ENCODE peak calls at places on chromosomes 6 and 20, in four cellular contexts. L is neuronal stem cell, N is H1, U is IMR-90. Y is an unnamed sample.

GRCh38 chr6:76416821-76417605 is 344.6 kb upstream of the IMPG1 start:
- DNase-seq in L (no peak), N (no peak), U (no peak), Y (no peak)

GRCh38 chr6:128822271-128822670 is 60.7 kb upstream of the LAMA2 start:
- DNase-seq in L (no peak), N (no peak), U (peak), Y (no peak)

GRCh38 chr20:6959900-6960312 is 192.4 kb downstream of the BMP2 start:
- DNase-seq in L (no peak), N (no peak), U (no peak), Y (no peak)

GRCh38 chr6:166810864-166811263 is 145.5 kb downstream of the RNASET2 start:
- DNase-seq in L (no peak), N (no peak), U (no peak), Y (no peak)

GRCh38 chr6:40722553-40723258 is 135.5 kb upstream of the LRFN2 start:
- DNase-seq in L (no peak), N (no peak), U (peak), Y (no peak)

GRCh38 chr20:40781340-40781916 is 92.4 kb upstream of the MAFB start:
- DNase-seq in L (no peak), N (no peak), U (no peak), Y (no peak)

GRCh38 chr6:18245642-18246041 is 18.7 kb downstream of the DEK start:
- DNase-seq in L (no peak), N (no peak), U (no peak), Y (no peak)

GRCh38 chr6:114634016-114634415 is 291.2 kb upstream of the HS3ST5 start:
- DNase-seq in L (no peak), N (no peak), U (no peak), Y (no peak)

GRCh38 chr6:34154668-34155447 is 9.0 kb upstream of the GRM4 start:
- DNase-seq in L (peak), N (peak), U (peak), Y (peak)

GRCh38 chr6:6972456-6972855 is 135.3 kb upstream of the RREB1 start:
- DNase-seq in L (no peak), N (no peak), U (peak), Y (peak)

GRCh38 chr6:52381249-52381648 is 19.3 kb downstream of the PAQR8 start:
- DNase-seq in L (no peak), N (no peak), U (no peak), Y (no peak)

GRCh38 chr6:115765966-115766365 is 294.7 kb downstream of the FRK start:
- DNase-seq in L (no peak), N (no peak), U (no peak), Y (no peak)

GRCh38 chr6:34602318-34603111 is 46.4 kb upstream of the SPDEF start:
- DNase-seq in L (no peak), N (no peak), U (peak), Y (no peak)

GRCh38 chr6:34237316-34237721 is 646 bp downstream of the HMGA1 start:
- DNase-seq in L (no peak), N (no peak), U (no peak), Y (peak)

GRCh38 chr6:80939480-80939879 is 813.0 kb downstream of the TENT5A start:
- DNase-seq in L (no peak), N (no peak), U (no peak), Y (no peak)

GRCh38 chr6:124867126-124867525 is 95.1 kb upstream of the RNF217 start:
- DNase-seq in L (no peak), N (no peak), U (no peak), Y (no peak)

GRCh38 chr6:49909508-49910047 is 43.2 kb upstream of the CRISP1 start:
- DNase-seq in L (no peak), N (no peak), U (no peak), Y (no peak)

GRCh38 chr20:47544852-47545251 is 43.2 kb downstream of the NCOA3 start:
- DNase-seq in L (no peak), N (no peak), U (peak), Y (peak)

GRCh38 chr6:127422791-127423190 is 36.4 kb downstream of the KIAA0408 start:
- DNase-seq in L (no peak), N (no peak), U (no peak), Y (no peak)

GRCh38 chr6:57247603-57248002 is 25.5 kb upstream of the RAB23 start:
- DNase-seq in L (no peak), N (no peak), U (peak), Y (no peak)

GRCh38 chr20:38165966-38166706 is 1.1 kb upstream of the TGM2 start:
- DNase-seq in L (no peak), N (no peak), U (peak), Y (peak)

GRCh38 chr6:112640895-112641294 is 293.8 kb downstream of the RFPL4B start:
- DNase-seq in L (no peak), N (no peak), U (peak), Y (peak)

GRCh38 chr6:13226071-13226470 is 102.3 kb downstream of the TBC1D7 start:
- DNase-seq in L (no peak), N (no peak), U (no peak), Y (no peak)

GRCh38 chr6:1831030-1831429 is 221.3 kb downstream of the FOXC1 start:
- DNase-seq in L (no peak), N (no peak), U (no peak), Y (no peak)

GRCh38 chr6:4913705-4914411 is 90.0 kb downstream of the RPP40 start:
- DNase-seq in L (no peak), N (no peak), U (no peak), Y (no peak)
- H3K27ac ChIP-seq in L (no peak), N (peak), U (peak), Y (no peak)

GRCh38 chr20:32583581-32584045 is 1.5 kb downstream of the NOL4L start:
- DNase-seq in L (no peak), N (no peak), U (no peak), Y (no peak)

GRCh38 chr20:32581839-32582658 is 3.1 kb downstream of the NOL4L start:
- DNase-seq in L (no peak), N (peak), U (no peak), Y (no peak)

GRCh38 chr20:32585011-32585518 is at the start of gene NOL4L:
- DNase-seq in L (no peak), N (peak), U (no peak), Y (peak)

GRCh38 chr20:32580970-32581838 is 3.9 kb downstream of the NOL4L start:
- DNase-seq in L (no peak), N (no peak), U (no peak), Y (no peak)

DNA sequence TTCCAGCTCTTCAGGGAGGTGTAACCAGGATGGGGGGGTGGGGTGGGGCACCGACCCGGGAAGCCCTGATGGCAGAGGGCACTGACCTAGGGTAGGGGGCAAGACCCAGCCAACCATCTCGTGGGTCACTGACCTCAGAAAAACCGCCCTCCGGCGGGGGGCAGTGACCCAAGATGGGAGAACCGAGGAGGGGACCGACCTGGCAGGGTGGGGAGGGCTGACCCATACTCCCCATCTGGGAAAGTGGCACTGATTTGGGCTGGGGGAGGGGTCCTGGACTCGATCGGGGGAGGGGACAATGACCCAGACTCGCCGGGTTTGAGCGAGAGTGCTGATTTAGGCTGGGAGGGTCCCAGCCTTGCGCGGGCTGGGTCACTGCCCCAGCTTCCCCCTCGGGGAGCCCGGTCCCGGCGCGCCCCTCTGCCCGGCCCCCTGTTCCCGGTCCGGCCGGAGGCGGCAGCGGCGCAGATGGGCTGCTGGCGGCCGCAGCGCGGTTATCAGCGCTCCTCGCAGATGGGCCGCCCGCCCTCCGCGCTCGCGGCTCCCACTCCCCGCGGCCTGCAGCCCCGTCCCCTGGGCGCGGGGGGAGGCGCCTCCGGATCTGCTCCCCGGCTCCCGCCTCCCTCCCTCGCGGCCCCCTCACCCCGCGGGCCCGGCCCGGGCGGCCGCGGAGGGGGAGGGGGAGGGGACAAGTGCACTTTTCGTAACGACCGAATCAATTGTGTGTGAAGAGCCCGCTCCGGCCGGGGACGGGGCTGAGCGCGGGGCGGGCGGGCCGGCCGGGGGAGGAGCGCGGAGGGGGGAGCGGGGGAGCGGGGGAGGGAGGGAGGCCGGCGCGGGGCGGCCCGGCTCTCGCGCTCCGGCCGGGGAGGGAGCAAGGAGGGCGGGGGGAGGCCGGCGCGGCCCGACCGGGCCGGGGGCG is 2.2 kb downstream of the NOL4L start:
- DNase-seq in L (peak), N (peak), U (no peak), Y (no peak)
- H3K4ac ChIP-seq in L (peak), N (peak), U (no peak), Y (no peak)

GRCh38 chr20:34712525-34713192 is 8.5 kb downstream of the TP53INP2 start:
- DNase-seq in L (no peak), N (no peak), U (no peak), Y (no peak)

GRCh38 chr20:34710568-34710839 is 6.4 kb downstream of the TP53INP2 start:
- DNase-seq in L (no peak), N (no peak), U (no peak), Y (no peak)

GRCh38 chr20:34711813-34712430 is 7.8 kb downstream of the TP53INP2 start:
- DNase-seq in L (no peak), N (no peak), U (no peak), Y (no peak)

GRCh38 chr20:34709836-34710567 is 5.9 kb downstream of the TP53INP2 start:
- DNase-seq in L (peak), N (no peak), U (peak), Y (peak)

DNA sequence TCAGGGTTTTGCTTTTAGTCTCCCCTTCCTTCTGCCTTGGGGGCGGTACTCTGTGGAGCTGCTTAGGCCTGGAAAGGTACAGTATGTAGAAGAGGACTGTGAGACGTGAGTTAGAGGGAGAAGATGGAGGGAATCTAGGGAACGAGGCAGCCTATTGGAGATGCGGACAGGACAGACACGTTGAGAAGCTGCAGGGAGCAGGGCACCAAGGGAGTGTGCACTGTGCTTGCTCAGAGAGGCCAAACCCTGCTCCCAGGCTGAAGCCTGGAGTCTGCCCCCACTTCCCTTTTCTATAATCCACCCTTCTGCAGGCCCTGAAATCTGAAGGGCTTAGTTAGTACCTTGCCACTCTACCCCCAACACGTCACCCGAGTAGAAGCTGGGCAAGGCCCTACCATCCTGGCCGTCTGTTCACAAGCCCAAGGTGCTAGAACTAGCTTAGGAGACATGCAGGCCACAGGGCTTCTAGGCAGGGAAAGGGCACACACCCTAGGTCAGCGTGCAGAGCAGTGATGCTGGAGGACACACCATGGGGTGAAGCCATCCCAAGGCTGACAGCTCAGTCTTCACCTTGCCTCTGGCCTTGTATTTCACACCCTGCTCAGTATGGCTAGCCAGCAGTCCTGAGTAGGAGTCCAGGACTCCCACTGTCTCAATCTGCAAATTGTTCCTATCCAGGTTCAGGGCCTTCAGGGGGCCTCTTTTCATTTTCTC is 6.9 kb downstream of the TP53INP2 start:
- DNase-seq in L (no peak), N (no peak), U (no peak), Y (no peak)
- H3K27ac ChIP-seq in L (no peak), N (no peak), U (no peak), Y (no peak)

DNA sequence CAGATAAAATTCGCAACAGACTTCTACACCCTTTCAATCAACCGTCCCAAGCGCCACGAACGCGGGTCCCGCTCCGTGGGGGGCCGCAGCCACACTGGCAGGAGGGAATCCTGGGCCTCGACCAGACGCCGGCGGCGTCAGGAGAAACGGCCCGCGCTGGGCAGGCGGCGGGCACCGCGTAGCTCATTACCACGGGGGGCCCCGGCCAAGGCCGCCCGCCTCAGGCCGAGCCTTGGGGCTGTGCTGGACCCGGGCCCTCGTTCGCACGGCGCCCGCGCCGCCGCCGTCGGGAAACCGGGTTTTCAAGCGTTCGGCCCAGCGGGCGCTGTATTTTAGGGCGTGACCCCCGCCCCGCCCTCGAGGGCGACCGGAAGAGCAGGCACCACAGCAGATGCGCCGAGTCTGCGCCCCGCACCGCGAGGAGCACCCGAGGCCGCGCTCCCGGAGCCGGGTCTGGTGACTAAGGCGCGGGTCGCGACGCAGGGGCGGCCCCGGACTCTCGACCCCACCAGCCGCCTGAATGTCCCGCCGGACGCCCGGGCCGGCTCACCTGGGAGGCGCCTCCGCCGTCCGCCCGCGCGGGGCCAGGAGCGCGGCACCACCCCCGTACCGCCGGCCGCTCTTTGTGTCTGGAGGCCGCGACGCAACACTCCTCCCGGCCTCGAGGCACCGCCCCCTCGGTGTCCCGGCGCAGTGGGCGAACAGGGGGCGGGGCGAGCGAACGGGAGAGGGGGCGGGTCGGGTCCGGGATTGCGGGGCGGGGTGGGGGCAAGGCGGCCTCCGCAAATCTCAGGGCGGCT is at the start of gene NINL:
- DNase-seq in L (peak), N (peak), U (peak), Y (peak)
- H3K4ac ChIP-seq in L (peak), N (peak), U (peak), Y (peak)

GRCh38 chr6:35727206-35727934 is 9.5 kb upstream of the ARMC12 start:
- DNase-seq in L (no peak), N (peak), U (peak), Y (no peak)
- H3K27ac ChIP-seq in L (peak), N (peak), U (peak), Y (no peak)

DNA sequence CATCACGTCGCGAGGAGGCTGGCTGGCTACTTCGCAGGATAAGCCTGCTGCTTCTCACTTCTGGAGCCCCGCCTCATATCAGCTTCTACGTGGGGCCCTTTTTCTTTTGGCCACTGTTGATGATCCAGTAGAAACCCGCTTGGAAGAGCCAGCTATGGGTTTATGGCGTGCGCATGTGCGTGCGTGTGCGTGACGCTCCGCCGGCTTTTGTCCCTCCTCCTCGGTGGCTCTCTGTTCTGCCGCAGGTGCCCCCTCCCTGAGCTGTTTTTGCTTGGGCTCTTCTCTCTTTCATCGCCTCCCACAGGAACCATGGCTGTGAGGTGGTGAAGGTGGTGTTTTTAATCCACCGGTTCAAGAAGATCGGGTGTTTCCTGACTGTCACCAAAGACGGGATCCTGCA is 26.5 kb downstream of the EFCAB8 start:
- DNase-seq in L (no peak), N (no peak), U (no peak), Y (no peak)
- H3K4ac ChIP-seq in L (no peak), N (no peak), U (no peak), Y (no peak)